ENCODE peak calls at places on chromosomes 13 and 19, in seven cellular contexts. P is CD4-positive, CD25-positive, alpha-beta regulatory T cell; S is aorta; K is lung; L is heart right ventricle; Q is astrocyte; W is IMR-90. B is an unnamed sample.

GRCh38 chr13:97506511-97506910 is 72.5 kb downstream of the RAP2A start:
- DNase-seq in P (no peak), S (no peak), K (no peak), L (no peak), Q (no peak), W (peak; percentile 74), B (no peak)

GRCh38 chr19:10230155-10230903 is 802 bp downstream of the S1PR2 start:
- DNase-seq in P (peak; percentile 58), S (peak; percentile 79), K (peak; percentile 48), L (peak; percentile 52), Q (no peak), W (peak; percentile 58), B (peak; percentile 80)

GRCh38 chr19:2274185-2274711 is 7.7 kb downstream of the PEAK3 start:
- DNase-seq in P (no peak), S (no peak), K (peak; percentile 28), L (no peak), Q (no peak), W (no peak), B (no peak)

GRCh38 chr19:17294051-17294891 is 9.0 kb downstream of the ABHD8 start:
- DNase-seq in P (peak; percentile 29), S (no peak), K (no peak), L (no peak), Q (no peak), W (no peak), B (no peak)

GRCh38 chr19:14434543-14435319 is 1.6 kb downstream of the PKN1 start:
- DNase-seq in P (peak; percentile 28), S (peak; percentile 85), K (peak; percentile 66), L (peak; percentile 78), Q (peak; percentile 61), W (peak; percentile 72), B (peak; percentile 89)

GRCh38 chr19:6239401-6239844 is 40.4 kb downstream of the MLLT1 start:
- DNase-seq in P (peak; percentile 38), S (peak; percentile 65), K (no peak), L (no peak), Q (peak; percentile 55), W (peak; percentile 16), B (no peak)

GRCh38 chr13:22451345-22451744 is 729.4 kb upstream of the SGCG start:
- DNase-seq in P (no peak), S (no peak), K (no peak), L (peak; percentile 19), Q (no peak), W (no peak), B (no peak)

GRCh38 chr13:79392882-79393563 is 13.0 kb downstream of the RBM26 start:
- DNase-seq in P (peak; percentile 71), S (no peak), K (no peak), L (no peak), Q (peak; percentile 92), W (peak; percentile 68), B (no peak)

GRCh38 chr13:28347456-28348371 is 147.2 kb downstream of the FLT1 start:
- DNase-seq in P (peak; percentile 26), S (no peak), K (no peak), L (no peak), Q (peak; percentile 45), W (no peak), B (no peak)

GRCh38 chr13:32878172-32878571 is 138.1 kb upstream of the KL start:
- DNase-seq in P (no peak), S (no peak), K (peak; percentile 10), L (no peak), Q (peak; percentile 60), W (peak; percentile 73), B (no peak)

GRCh38 chr13:46839399-46839798 is 42.4 kb upstream of the ESD start:
- DNase-seq in P (no peak), S (no peak), K (no peak), L (no peak), Q (no peak), W (no peak), B (no peak)

GRCh38 chr13:80654638-80655249 is 313.8 kb upstream of the SPRY2 start:
- DNase-seq in P (no peak), S (no peak), K (no peak), L (no peak), Q (no peak), W (no peak), B (no peak)

GRCh38 chr13:46745062-46745461 is 51.9 kb downstream of the ESD start:
- DNase-seq in P (no peak), S (no peak), K (no peak), L (no peak), Q (no peak), W (no peak), B (no peak)

GRCh38 chr19:10565028-10565566 is 713 bp downstream of the KRI1 start:
- DNase-seq in P (peak; percentile 76), S (no peak), K (no peak), L (peak; percentile 33), Q (no peak), W (peak; percentile 21), B (peak; percentile 77)

GRCh38 chr13:20940083-20940482 is 37.5 kb upstream of the XPO4 start:
- DNase-seq in P (no peak), S (no peak), K (no peak), L (no peak), Q (peak; percentile 43), W (peak; percentile 83), B (no peak)

GRCh38 chr13:36533806-36534205 is 101.5 kb downstream of the CCNA1 start:
- DNase-seq in P (no peak), S (no peak), K (no peak), L (no peak), Q (peak; percentile 24), W (no peak), B (no peak)

GRCh38 chr19:17023805-17024204 is 2.8 kb downstream of the CPAMD8 start:
- DNase-seq in P (no peak), S (no peak), K (no peak), L (no peak), Q (no peak), W (no peak), B (no peak)

DNA sequence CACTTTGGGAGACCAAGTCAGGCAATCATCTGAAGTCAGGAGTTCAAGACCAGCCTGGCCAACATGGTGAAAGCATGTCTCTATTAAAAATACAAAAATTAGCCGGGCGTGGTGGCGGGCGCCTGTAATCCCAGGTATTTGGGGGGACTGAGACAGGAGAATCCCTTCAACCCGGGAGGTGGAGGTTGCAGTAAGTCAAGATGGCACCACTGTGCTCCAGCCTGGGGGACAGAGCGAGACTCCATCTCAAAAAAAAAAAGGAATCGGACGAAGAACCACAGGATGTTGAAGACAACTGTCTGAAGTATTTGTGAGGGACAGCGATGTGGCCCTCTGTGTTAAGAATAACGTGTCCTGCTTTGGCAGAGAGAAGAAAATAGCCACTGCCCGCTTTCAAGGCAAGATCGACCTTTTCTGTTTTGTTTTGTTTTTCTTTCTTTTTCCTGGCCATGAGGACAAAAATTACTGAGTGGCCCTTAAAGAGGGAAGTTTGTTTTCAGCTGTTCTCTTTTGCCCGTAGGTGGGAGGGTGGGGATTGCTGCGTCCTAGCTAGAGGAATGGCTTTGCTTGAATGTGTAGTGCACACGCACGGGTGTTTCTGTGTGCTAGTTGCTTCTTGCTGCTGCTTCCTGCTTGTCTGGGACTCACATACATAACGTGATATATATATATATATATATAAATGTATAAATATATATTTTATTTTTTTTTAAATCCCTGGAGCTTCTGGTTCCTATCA is 6.2 kb upstream of the PRKCG start:
- DNase-seq in P (no peak), S (no peak), K (no peak), L (no peak), Q (no peak), W (no peak), B (no peak)
- H3K4me3 ChIP-seq in P (no peak overlapping the region), S (no peak overlapping the region), K (no peak overlapping the region), L (no peak overlapping the region), Q (no peak overlapping the region), W (no peak overlapping the region), B (no peak overlapping the region)

DNA sequence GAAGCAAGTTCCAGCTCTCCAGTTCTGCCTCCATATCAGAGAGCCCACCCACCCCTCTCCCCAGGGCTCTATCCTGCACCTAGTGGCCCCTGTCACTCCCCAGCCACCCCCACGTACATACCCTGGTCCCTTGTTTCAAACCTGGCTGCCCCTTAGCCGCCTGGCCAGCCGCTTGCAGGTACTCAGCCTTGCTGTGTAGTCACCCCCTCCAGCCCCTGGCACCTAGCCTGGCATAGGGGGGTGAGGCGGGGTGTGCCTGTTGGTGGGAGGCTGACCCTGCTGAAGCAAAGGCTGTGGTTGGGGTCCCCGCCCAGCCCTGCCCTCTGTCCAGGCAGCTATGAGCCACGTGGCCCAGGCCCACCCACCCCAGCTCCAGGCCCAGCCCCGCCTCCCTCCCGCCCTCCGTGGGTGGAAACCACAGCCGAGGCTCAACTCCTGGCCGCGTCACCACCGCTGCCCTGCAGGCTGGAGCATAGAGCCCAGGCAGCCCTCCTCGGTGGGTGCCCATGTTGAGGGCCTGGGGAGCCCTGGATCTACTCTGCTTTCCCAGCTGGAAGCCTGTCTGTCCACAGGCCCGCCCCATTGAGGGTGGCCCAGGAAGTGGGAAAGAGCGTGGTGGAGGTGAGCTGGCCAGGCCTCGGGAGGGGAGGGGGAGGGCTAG is 30.8 kb downstream of the PAK4 start:
- DNase-seq in P (no peak), S (no peak), K (no peak), L (no peak), Q (peak; percentile 20), W (peak; percentile 29), B (no peak)
- H3K27ac ChIP-seq in P (no peak overlapping the region), S (no peak overlapping the region), K (no peak overlapping the region), L (no peak overlapping the region), Q (no peak overlapping the region), W (peak overlapping the region; percentile 51), B (no peak overlapping the region)

GRCh38 chr19:13040916-13041292 is 45.6 kb downstream of the NFIX start:
- DNase-seq in P (no peak), S (no peak), K (no peak), L (no peak), Q (no peak), W (no peak), B (no peak)
- H3K4me3 ChIP-seq in P (no peak overlapping the region), S (no peak overlapping the region), K (no peak overlapping the region), L (no peak overlapping the region), Q (no peak overlapping the region), W (no peak overlapping the region), B (no peak overlapping the region)

GRCh38 chr19:55677572-55678028 is 2.6 kb downstream of the EPN1 start:
- DNase-seq in P (no peak), S (peak; percentile 40), K (no peak), L (no peak), Q (no peak), W (no peak), B (no peak)
- H3K27ac ChIP-seq in P (no peak overlapping the region), S (no peak overlapping the region), K (no peak overlapping the region), L (peak overlapping the region; percentile 41), Q (no peak overlapping the region), W (no peak overlapping the region), B (peak overlapping the region; percentile 18)